ENCODE peak calls at places on chromosome 13, in nine cellular contexts. One of them, this sample, is unnamed.

GRCh38 chr13:94483970-94484369 is 4.5 kb upstream of the DCT start:
- DNase-seq in kidney glomerular epithelial cell: no peak
- DNase-seq in mesothelial cell of epicardium: no peak
- DNase-seq in AG08395: no peak
- DNase-seq in activated B cell treated with CpG ODN at 0.5 μM for 24 hours: no peak
- DNase-seq in stimulated activated CD4-positive, alpha-beta T cell treated with anti-CD3 and anti-CD28 coated beads, Interleukin-2, amount 100 ng/mL, for 24 hours: no peak
- DNase-seq in Kasumi-1: no peak
- DNase-seq in neural progenitor cell: no peak
- DNase-seq in NCI-H2081: no peak
- DNase-seq in this sample: no peak

GRCh38 chr13:20848944-20849343 is 53.6 kb downstream of the XPO4 start:
- DNase-seq in NCI-H2081: peak
- DNase-seq in mesothelial cell of epicardium: no peak
- DNase-seq in activated B cell treated with CpG ODN at 0.5 μM for 24 hours: no peak
- DNase-seq in neural progenitor cell: no peak
- DNase-seq in AG08395: no peak
- DNase-seq in stimulated activated CD4-positive, alpha-beta T cell treated with anti-CD3 and anti-CD28 coated beads, Interleukin-2, amount 100 ng/mL, for 24 hours: no peak
- DNase-seq in Kasumi-1: no peak
- DNase-seq in kidney glomerular epithelial cell: no peak
- DNase-seq in this sample: no peak

GRCh38 chr13:33109319-33109718 is 93.1 kb downstream of the KL start:
- DNase-seq in mesothelial cell of epicardium: no peak
- DNase-seq in activated B cell treated with CpG ODN at 0.5 μM for 24 hours: no peak
- DNase-seq in Kasumi-1: no peak
- DNase-seq in neural progenitor cell: no peak
- DNase-seq in kidney glomerular epithelial cell: no peak
- DNase-seq in NCI-H2081: no peak
- DNase-seq in AG08395: peak
- DNase-seq in stimulated activated CD4-positive, alpha-beta T cell treated with anti-CD3 and anti-CD28 coated beads, Interleukin-2, amount 100 ng/mL, for 24 hours: no peak
- DNase-seq in this sample: no peak

GRCh38 chr13:41742917-41743552 is 217.9 kb downstream of the VWA8 start:
- DNase-seq in mesothelial cell of epicardium: no peak
- DNase-seq in kidney glomerular epithelial cell: peak
- DNase-seq in stimulated activated CD4-positive, alpha-beta T cell treated with anti-CD3 and anti-CD28 coated beads, Interleukin-2, amount 100 ng/mL, for 24 hours: no peak
- DNase-seq in NCI-H2081: no peak
- DNase-seq in AG08395: no peak
- DNase-seq in Kasumi-1: no peak
- DNase-seq in neural progenitor cell: no peak
- DNase-seq in activated B cell treated with CpG ODN at 0.5 μM for 24 hours: no peak
- DNase-seq in this sample: no peak

GRCh38 chr13:93776936-93777335 is 550.3 kb downstream of the GPC6 start:
- DNase-seq in kidney glomerular epithelial cell: no peak
- DNase-seq in stimulated activated CD4-positive, alpha-beta T cell treated with anti-CD3 and anti-CD28 coated beads, Interleukin-2, amount 100 ng/mL, for 24 hours: no peak
- DNase-seq in Kasumi-1: no peak
- DNase-seq in AG08395: peak
- DNase-seq in activated B cell treated with CpG ODN at 0.5 μM for 24 hours: no peak
- DNase-seq in NCI-H2081: no peak
- DNase-seq in mesothelial cell of epicardium: no peak
- DNase-seq in neural progenitor cell: no peak
- DNase-seq in this sample: no peak

GRCh38 chr13:28532226-28533048 is 37.5 kb upstream of the FLT1 start:
- DNase-seq in Kasumi-1: no peak
- DNase-seq in AG08395: peak
- DNase-seq in neural progenitor cell: peak
- DNase-seq in stimulated activated CD4-positive, alpha-beta T cell treated with anti-CD3 and anti-CD28 coated beads, Interleukin-2, amount 100 ng/mL, for 24 hours: peak
- DNase-seq in kidney glomerular epithelial cell: no peak
- DNase-seq in mesothelial cell of epicardium: peak
- DNase-seq in activated B cell treated with CpG ODN at 0.5 μM for 24 hours: peak
- DNase-seq in NCI-H2081: no peak
- DNase-seq in this sample: no peak

GRCh38 chr13:43390101-43390500 is 366.7 kb downstream of the DNAJC15 start:
- DNase-seq in neural progenitor cell: no peak
- DNase-seq in mesothelial cell of epicardium: no peak
- DNase-seq in activated B cell treated with CpG ODN at 0.5 μM for 24 hours: no peak
- DNase-seq in Kasumi-1: no peak
- DNase-seq in AG08395: peak
- DNase-seq in stimulated activated CD4-positive, alpha-beta T cell treated with anti-CD3 and anti-CD28 coated beads, Interleukin-2, amount 100 ng/mL, for 24 hours: no peak
- DNase-seq in kidney glomerular epithelial cell: no peak
- DNase-seq in NCI-H2081: no peak
- DNase-seq in this sample: no peak

GRCh38 chr13:111926501-111927180 is 140.3 kb upstream of the SOX1 start:
- DNase-seq in neural progenitor cell: no peak
- DNase-seq in activated B cell treated with CpG ODN at 0.5 μM for 24 hours: no peak
- DNase-seq in AG08395: no peak
- DNase-seq in stimulated activated CD4-positive, alpha-beta T cell treated with anti-CD3 and anti-CD28 coated beads, Interleukin-2, amount 100 ng/mL, for 24 hours: no peak
- DNase-seq in Kasumi-1: no peak
- DNase-seq in kidney glomerular epithelial cell: no peak
- DNase-seq in NCI-H2081: no peak
- DNase-seq in mesothelial cell of epicardium: no peak
- DNase-seq in this sample: no peak

GRCh38 chr13:20877902-20878301 is 24.6 kb downstream of the XPO4 start:
- DNase-seq in mesothelial cell of epicardium: no peak
- DNase-seq in AG08395: no peak
- DNase-seq in NCI-H2081: no peak
- DNase-seq in neural progenitor cell: no peak
- DNase-seq in Kasumi-1: no peak
- DNase-seq in stimulated activated CD4-positive, alpha-beta T cell treated with anti-CD3 and anti-CD28 coated beads, Interleukin-2, amount 100 ng/mL, for 24 hours: no peak
- DNase-seq in kidney glomerular epithelial cell: no peak
- DNase-seq in activated B cell treated with CpG ODN at 0.5 μM for 24 hours: no peak
- DNase-seq in this sample: no peak

GRCh38 chr13:30415430-30416030 is 6.8 kb upstream of the UBE2L5 start:
- DNase-seq in activated B cell treated with CpG ODN at 0.5 μM for 24 hours: no peak
- DNase-seq in stimulated activated CD4-positive, alpha-beta T cell treated with anti-CD3 and anti-CD28 coated beads, Interleukin-2, amount 100 ng/mL, for 24 hours: no peak
- DNase-seq in mesothelial cell of epicardium: no peak
- DNase-seq in neural progenitor cell: no peak
- DNase-seq in kidney glomerular epithelial cell: peak
- DNase-seq in Kasumi-1: no peak
- DNase-seq in NCI-H2081: no peak
- DNase-seq in AG08395: no peak
- DNase-seq in this sample: no peak

GRCh38 chr13:29991343-29991742 is 140.9 kb upstream of the UBL3 start:
- DNase-seq in activated B cell treated with CpG ODN at 0.5 μM for 24 hours: no peak
- DNase-seq in stimulated activated CD4-positive, alpha-beta T cell treated with anti-CD3 and anti-CD28 coated beads, Interleukin-2, amount 100 ng/mL, for 24 hours: no peak
- DNase-seq in kidney glomerular epithelial cell: peak
- DNase-seq in AG08395: peak
- DNase-seq in NCI-H2081: no peak
- DNase-seq in mesothelial cell of epicardium: no peak
- DNase-seq in Kasumi-1: no peak
- DNase-seq in neural progenitor cell: no peak
- DNase-seq in this sample: no peak

GRCh38 chr13:60121288-60121687 is 42.4 kb downstream of the DIAPH3 start:
- DNase-seq in kidney glomerular epithelial cell: no peak
- DNase-seq in mesothelial cell of epicardium: no peak
- DNase-seq in activated B cell treated with CpG ODN at 0.5 μM for 24 hours: no peak
- DNase-seq in AG08395: no peak
- DNase-seq in NCI-H2081: no peak
- DNase-seq in neural progenitor cell: no peak
- DNase-seq in stimulated activated CD4-positive, alpha-beta T cell treated with anti-CD3 and anti-CD28 coated beads, Interleukin-2, amount 100 ng/mL, for 24 hours: no peak
- DNase-seq in Kasumi-1: no peak
- DNase-seq in this sample: no peak

GRCh38 chr13:44969858-44970484 is 19.3 kb downstream of the NUFIP1 start:
- DNase-seq in NCI-H2081: peak
- DNase-seq in neural progenitor cell: peak
- DNase-seq in stimulated activated CD4-positive, alpha-beta T cell treated with anti-CD3 and anti-CD28 coated beads, Interleukin-2, amount 100 ng/mL, for 24 hours: no peak
- DNase-seq in activated B cell treated with CpG ODN at 0.5 μM for 24 hours: no peak
- DNase-seq in kidney glomerular epithelial cell: peak
- DNase-seq in Kasumi-1: peak
- DNase-seq in mesothelial cell of epicardium: no peak
- DNase-seq in AG08395: peak
- DNase-seq in this sample: peak

GRCh38 chr13:113493315-113493951 is 2.9 kb upstream of the DCUN1D2 start:
- DNase-seq in stimulated activated CD4-positive, alpha-beta T cell treated with anti-CD3 and anti-CD28 coated beads, Interleukin-2, amount 100 ng/mL, for 24 hours: no peak
- DNase-seq in activated B cell treated with CpG ODN at 0.5 μM for 24 hours: no peak
- DNase-seq in NCI-H2081: peak
- DNase-seq in mesothelial cell of epicardium: no peak
- DNase-seq in Kasumi-1: peak
- DNase-seq in AG08395: peak
- DNase-seq in kidney glomerular epithelial cell: peak
- DNase-seq in neural progenitor cell: no peak
- DNase-seq in this sample: peak

GRCh38 chr13:30654430-30654829 is 36.7 kb downstream of the USPL1 start:
- DNase-seq in activated B cell treated with CpG ODN at 0.5 μM for 24 hours: no peak
- DNase-seq in NCI-H2081: no peak
- DNase-seq in mesothelial cell of epicardium: no peak
- DNase-seq in AG08395: no peak
- DNase-seq in neural progenitor cell: no peak
- DNase-seq in Kasumi-1: no peak
- DNase-seq in stimulated activated CD4-positive, alpha-beta T cell treated with anti-CD3 and anti-CD28 coated beads, Interleukin-2, amount 100 ng/mL, for 24 hours: no peak
- DNase-seq in kidney glomerular epithelial cell: no peak
- DNase-seq in this sample: no peak

GRCh38 chr13:112356190-112356589 is 20.0 kb upstream of the SPACA7 start:
- DNase-seq in kidney glomerular epithelial cell: no peak
- DNase-seq in stimulated activated CD4-positive, alpha-beta T cell treated with anti-CD3 and anti-CD28 coated beads, Interleukin-2, amount 100 ng/mL, for 24 hours: no peak
- DNase-seq in NCI-H2081: no peak
- DNase-seq in Kasumi-1: no peak
- DNase-seq in neural progenitor cell: no peak
- DNase-seq in activated B cell treated with CpG ODN at 0.5 μM for 24 hours: no peak
- DNase-seq in mesothelial cell of epicardium: no peak
- DNase-seq in AG08395: no peak
- DNase-seq in this sample: no peak

GRCh38 chr13:65606622-65607021 is 1623.5 kb downstream of the PCDH9 start:
- DNase-seq in stimulated activated CD4-positive, alpha-beta T cell treated with anti-CD3 and anti-CD28 coated beads, Interleukin-2, amount 100 ng/mL, for 24 hours: no peak
- DNase-seq in neural progenitor cell: no peak
- DNase-seq in AG08395: no peak
- DNase-seq in mesothelial cell of epicardium: no peak
- DNase-seq in Kasumi-1: no peak
- DNase-seq in kidney glomerular epithelial cell: no peak
- DNase-seq in NCI-H2081: no peak
- DNase-seq in activated B cell treated with CpG ODN at 0.5 μM for 24 hours: no peak
- DNase-seq in this sample: no peak

GRCh38 chr13:101838305-101838835 is 385.9 kb downstream of the ITGBL1 start:
- DNase-seq in kidney glomerular epithelial cell: no peak
- DNase-seq in Kasumi-1: no peak
- DNase-seq in AG08395: no peak
- DNase-seq in mesothelial cell of epicardium: no peak
- DNase-seq in stimulated activated CD4-positive, alpha-beta T cell treated with anti-CD3 and anti-CD28 coated beads, Interleukin-2, amount 100 ng/mL, for 24 hours: no peak
- DNase-seq in activated B cell treated with CpG ODN at 0.5 μM for 24 hours: no peak
- DNase-seq in NCI-H2081: no peak
- DNase-seq in neural progenitor cell: no peak
- DNase-seq in this sample: no peak

GRCh38 chr13:44323754-44324153 is 49.9 kb upstream of the SERP2 start:
- DNase-seq in kidney glomerular epithelial cell: no peak
- DNase-seq in stimulated activated CD4-positive, alpha-beta T cell treated with anti-CD3 and anti-CD28 coated beads, Interleukin-2, amount 100 ng/mL, for 24 hours: no peak
- DNase-seq in AG08395: no peak
- DNase-seq in Kasumi-1: no peak
- DNase-seq in NCI-H2081: no peak
- DNase-seq in activated B cell treated with CpG ODN at 0.5 μM for 24 hours: no peak
- DNase-seq in mesothelial cell of epicardium: no peak
- DNase-seq in neural progenitor cell: no peak
- DNase-seq in this sample: no peak